ENCODE peak calls at places on chromosomes 16 and 17, in nine cellular contexts. One of them, this sample, is unnamed.
A peak's percentile ranks its signal among the peaks of the same experiment; 100 is the strongest.

GRCh38 chr16:53913082-53913870 is 209.3 kb downstream of the FTO start:
- DNase-seq in T-helper 2 cell: no peak
- DNase-seq in NCI-H1048: no peak
- DNase-seq in CD4-positive, alpha-beta memory T cell: peak; percentile 4
- DNase-seq in epithelial cell of proximal tubule: no peak
- DNase-seq in left cardiac atrium: peak; percentile 42
- DNase-seq in glutamatergic neuron: no peak
- DNase-seq in activated effector memory CD4-positive, alpha-beta T cell treated with anti-CD3 and anti-CD28 coated beads, Interleukin-2, amount 50 U/mL, for 16 hours: no peak
- DNase-seq in heart left ventricle: no peak
- DNase-seq in this sample: no peak

GRCh38 chr16:24208710-24209109 is 47.4 kb upstream of the CACNG3 start:
- DNase-seq in NCI-H1048: no peak
- DNase-seq in glutamatergic neuron: peak; percentile 69
- DNase-seq in epithelial cell of proximal tubule: no peak
- DNase-seq in T-helper 2 cell: no peak
- DNase-seq in CD4-positive, alpha-beta memory T cell: no peak
- DNase-seq in left cardiac atrium: peak; percentile 19
- DNase-seq in activated effector memory CD4-positive, alpha-beta T cell treated with anti-CD3 and anti-CD28 coated beads, Interleukin-2, amount 50 U/mL, for 16 hours: no peak
- DNase-seq in heart left ventricle: no peak
- DNase-seq in this sample: no peak

GRCh38 chr17:15133826-15134225 is 131.3 kb downstream of the PMP22 start:
- DNase-seq in NCI-H1048: no peak
- DNase-seq in epithelial cell of proximal tubule: no peak
- DNase-seq in T-helper 2 cell: no peak
- DNase-seq in heart left ventricle: no peak
- DNase-seq in glutamatergic neuron: no peak
- DNase-seq in CD4-positive, alpha-beta memory T cell: no peak
- DNase-seq in left cardiac atrium: no peak
- DNase-seq in activated effector memory CD4-positive, alpha-beta T cell treated with anti-CD3 and anti-CD28 coated beads, Interleukin-2, amount 50 U/mL, for 16 hours: no peak
- DNase-seq in this sample: no peak

GRCh38 chr17:41869426-41869825 is 4.2 kb upstream of the KLHL11 start:
- DNase-seq in epithelial cell of proximal tubule: no peak
- DNase-seq in left cardiac atrium: no peak
- DNase-seq in heart left ventricle: no peak
- DNase-seq in glutamatergic neuron: no peak
- DNase-seq in NCI-H1048: no peak
- DNase-seq in activated effector memory CD4-positive, alpha-beta T cell treated with anti-CD3 and anti-CD28 coated beads, Interleukin-2, amount 50 U/mL, for 16 hours: no peak
- DNase-seq in CD4-positive, alpha-beta memory T cell: no peak
- DNase-seq in T-helper 2 cell: no peak
- DNase-seq in this sample: no peak

GRCh38 chr16:57707331-57707730 is 12.7 kb downstream of the DRC7 start:
- DNase-seq in left cardiac atrium: no peak
- DNase-seq in CD4-positive, alpha-beta memory T cell: no peak
- DNase-seq in T-helper 2 cell: no peak
- DNase-seq in glutamatergic neuron: no peak
- DNase-seq in heart left ventricle: no peak
- DNase-seq in activated effector memory CD4-positive, alpha-beta T cell treated with anti-CD3 and anti-CD28 coated beads, Interleukin-2, amount 50 U/mL, for 16 hours: no peak
- DNase-seq in NCI-H1048: no peak
- DNase-seq in epithelial cell of proximal tubule: no peak
- DNase-seq in this sample: no peak

GRCh38 chr16:69276143-69277115 is 34.7 kb upstream of the VPS4A start:
- DNase-seq in activated effector memory CD4-positive, alpha-beta T cell treated with anti-CD3 and anti-CD28 coated beads, Interleukin-2, amount 50 U/mL, for 16 hours: no peak
- DNase-seq in T-helper 2 cell: no peak
- DNase-seq in CD4-positive, alpha-beta memory T cell: no peak
- DNase-seq in left cardiac atrium: peak; percentile 67
- DNase-seq in epithelial cell of proximal tubule: no peak
- DNase-seq in heart left ventricle: peak; percentile 69
- DNase-seq in glutamatergic neuron: no peak
- DNase-seq in NCI-H1048: no peak
- DNase-seq in this sample: no peak

GRCh38 chr16:27928542-27928941 is 135.0 kb downstream of the GSG1L start:
- DNase-seq in epithelial cell of proximal tubule: no peak
- DNase-seq in NCI-H1048: no peak
- DNase-seq in heart left ventricle: no peak
- DNase-seq in activated effector memory CD4-positive, alpha-beta T cell treated with anti-CD3 and anti-CD28 coated beads, Interleukin-2, amount 50 U/mL, for 16 hours: no peak
- DNase-seq in glutamatergic neuron: no peak
- DNase-seq in T-helper 2 cell: no peak
- DNase-seq in CD4-positive, alpha-beta memory T cell: no peak
- DNase-seq in left cardiac atrium: no peak
- DNase-seq in this sample: no peak

GRCh38 chr16:89490386-89491237 is at the start of gene ANKRD11:
- DNase-seq in activated effector memory CD4-positive, alpha-beta T cell treated with anti-CD3 and anti-CD28 coated beads, Interleukin-2, amount 50 U/mL, for 16 hours: peak; percentile 99
- DNase-seq in heart left ventricle: peak; percentile 100
- DNase-seq in glutamatergic neuron: peak; percentile 96
- DNase-seq in epithelial cell of proximal tubule: peak; percentile 95
- DNase-seq in CD4-positive, alpha-beta memory T cell: peak; percentile 100
- DNase-seq in left cardiac atrium: peak; percentile 99
- DNase-seq in NCI-H1048: peak; percentile 85
- DNase-seq in T-helper 2 cell: peak; percentile 99
- DNase-seq in this sample: peak; percentile 99

GRCh38 chr17:82213251-82214011 is 789 bp upstream of the CCDC57 start:
- DNase-seq in heart left ventricle: peak; percentile 43
- DNase-seq in T-helper 2 cell: peak; percentile 80
- DNase-seq in CD4-positive, alpha-beta memory T cell: peak; percentile 53
- DNase-seq in left cardiac atrium: no peak
- DNase-seq in glutamatergic neuron: peak; percentile 56
- DNase-seq in activated effector memory CD4-positive, alpha-beta T cell treated with anti-CD3 and anti-CD28 coated beads, Interleukin-2, amount 50 U/mL, for 16 hours: peak; percentile 93
- DNase-seq in epithelial cell of proximal tubule: peak; percentile 25
- DNase-seq in NCI-H1048: no peak
- DNase-seq in this sample: no peak

GRCh38 chr16:5604770-5605169 is 507.2 kb upstream of the EEF2KMT start:
- DNase-seq in epithelial cell of proximal tubule: no peak
- DNase-seq in NCI-H1048: no peak
- DNase-seq in activated effector memory CD4-positive, alpha-beta T cell treated with anti-CD3 and anti-CD28 coated beads, Interleukin-2, amount 50 U/mL, for 16 hours: no peak
- DNase-seq in T-helper 2 cell: no peak
- DNase-seq in CD4-positive, alpha-beta memory T cell: no peak
- DNase-seq in heart left ventricle: no peak
- DNase-seq in glutamatergic neuron: no peak
- DNase-seq in left cardiac atrium: no peak
- DNase-seq in this sample: no peak

GRCh38 chr16:86252596-86252995 is 257.7 kb upstream of the FOXF1 start:
- DNase-seq in left cardiac atrium: no peak
- DNase-seq in heart left ventricle: no peak
- DNase-seq in CD4-positive, alpha-beta memory T cell: no peak
- DNase-seq in NCI-H1048: no peak
- DNase-seq in T-helper 2 cell: no peak
- DNase-seq in activated effector memory CD4-positive, alpha-beta T cell treated with anti-CD3 and anti-CD28 coated beads, Interleukin-2, amount 50 U/mL, for 16 hours: no peak
- DNase-seq in epithelial cell of proximal tubule: no peak
- DNase-seq in glutamatergic neuron: peak; percentile 50
- DNase-seq in this sample: no peak

GRCh38 chr16:27441998-27442397 is 40.0 kb downstream of the IL21R start:
- DNase-seq in left cardiac atrium: no peak
- DNase-seq in epithelial cell of proximal tubule: no peak
- DNase-seq in glutamatergic neuron: no peak
- DNase-seq in activated effector memory CD4-positive, alpha-beta T cell treated with anti-CD3 and anti-CD28 coated beads, Interleukin-2, amount 50 U/mL, for 16 hours: no peak
- DNase-seq in T-helper 2 cell: no peak
- DNase-seq in NCI-H1048: no peak
- DNase-seq in heart left ventricle: no peak
- DNase-seq in CD4-positive, alpha-beta memory T cell: no peak
- DNase-seq in this sample: no peak

GRCh38 chr17:8119575-8120519 is 1.5 kb upstream of the ALOXE3 start:
- DNase-seq in NCI-H1048: peak; percentile 44
- DNase-seq in T-helper 2 cell: peak; percentile 88
- DNase-seq in epithelial cell of proximal tubule: peak; percentile 82
- DNase-seq in CD4-positive, alpha-beta memory T cell: peak; percentile 93
- DNase-seq in activated effector memory CD4-positive, alpha-beta T cell treated with anti-CD3 and anti-CD28 coated beads, Interleukin-2, amount 50 U/mL, for 16 hours: peak; percentile 92
- DNase-seq in glutamatergic neuron: peak; percentile 86
- DNase-seq in left cardiac atrium: peak; percentile 77
- DNase-seq in heart left ventricle: peak; percentile 80
- DNase-seq in this sample: peak; percentile 93

GRCh38 chr17:57256708-57257112 is 387 bp downstream of the MSI2 start:
- DNase-seq in T-helper 2 cell: no peak
- DNase-seq in heart left ventricle: no peak
- DNase-seq in NCI-H1048: no peak
- DNase-seq in CD4-positive, alpha-beta memory T cell: peak; percentile 43
- DNase-seq in glutamatergic neuron: no peak
- DNase-seq in left cardiac atrium: no peak
- DNase-seq in epithelial cell of proximal tubule: no peak
- DNase-seq in activated effector memory CD4-positive, alpha-beta T cell treated with anti-CD3 and anti-CD28 coated beads, Interleukin-2, amount 50 U/mL, for 16 hours: peak; percentile 79
- DNase-seq in this sample: peak; percentile 38

GRCh38 chr16:68948230-68948910 is 105.0 kb downstream of the TANGO6 start:
- DNase-seq in CD4-positive, alpha-beta memory T cell: no peak
- DNase-seq in glutamatergic neuron: no peak
- DNase-seq in epithelial cell of proximal tubule: peak; percentile 48
- DNase-seq in NCI-H1048: no peak
- DNase-seq in activated effector memory CD4-positive, alpha-beta T cell treated with anti-CD3 and anti-CD28 coated beads, Interleukin-2, amount 50 U/mL, for 16 hours: no peak
- DNase-seq in T-helper 2 cell: no peak
- DNase-seq in left cardiac atrium: no peak
- DNase-seq in heart left ventricle: no peak
- DNase-seq in this sample: no peak

GRCh38 chr17:39568710-39569109 is 39.0 kb downstream of the NEUROD2 start:
- DNase-seq in epithelial cell of proximal tubule: no peak
- DNase-seq in CD4-positive, alpha-beta memory T cell: no peak
- DNase-seq in left cardiac atrium: no peak
- DNase-seq in NCI-H1048: no peak
- DNase-seq in glutamatergic neuron: no peak
- DNase-seq in activated effector memory CD4-positive, alpha-beta T cell treated with anti-CD3 and anti-CD28 coated beads, Interleukin-2, amount 50 U/mL, for 16 hours: no peak
- DNase-seq in heart left ventricle: no peak
- DNase-seq in T-helper 2 cell: no peak
- DNase-seq in this sample: no peak

GRCh38 chr16:3383045-3383448 is 17.8 kb downstream of the ZSCAN32 start:
- DNase-seq in NCI-H1048: no peak
- DNase-seq in activated effector memory CD4-positive, alpha-beta T cell treated with anti-CD3 and anti-CD28 coated beads, Interleukin-2, amount 50 U/mL, for 16 hours: no peak
- DNase-seq in T-helper 2 cell: no peak
- DNase-seq in left cardiac atrium: no peak
- DNase-seq in heart left ventricle: no peak
- DNase-seq in glutamatergic neuron: no peak
- DNase-seq in epithelial cell of proximal tubule: no peak
- DNase-seq in CD4-positive, alpha-beta memory T cell: no peak
- DNase-seq in this sample: no peak

GRCh38 chr17:80888276-80889160 is 103.1 kb upstream of the CHMP6 start:
- DNase-seq in CD4-positive, alpha-beta memory T cell: no peak
- DNase-seq in T-helper 2 cell: no peak
- DNase-seq in activated effector memory CD4-positive, alpha-beta T cell treated with anti-CD3 and anti-CD28 coated beads, Interleukin-2, amount 50 U/mL, for 16 hours: peak; percentile 62
- DNase-seq in epithelial cell of proximal tubule: no peak
- DNase-seq in left cardiac atrium: no peak
- DNase-seq in NCI-H1048: no peak
- DNase-seq in glutamatergic neuron: no peak
- DNase-seq in heart left ventricle: no peak
- DNase-seq in this sample: no peak

GRCh38 chr16:88442811-88443576 is 10.1 kb upstream of the ZFPM1 start:
- DNase-seq in activated effector memory CD4-positive, alpha-beta T cell treated with anti-CD3 and anti-CD28 coated beads, Interleukin-2, amount 50 U/mL, for 16 hours: peak; percentile 94
- DNase-seq in heart left ventricle: peak; percentile 77
- DNase-seq in T-helper 2 cell: peak; percentile 67
- DNase-seq in glutamatergic neuron: peak; percentile 91
- DNase-seq in NCI-H1048: peak; percentile 1
- DNase-seq in left cardiac atrium: peak; percentile 79
- DNase-seq in CD4-positive, alpha-beta memory T cell: peak; percentile 74
- DNase-seq in epithelial cell of proximal tubule: no peak
- DNase-seq in this sample: peak; percentile 81

GRCh38 chr17:45149037-45149668 is 878 bp downstream of the HEXIM1 start:
- DNase-seq in activated effector memory CD4-positive, alpha-beta T cell treated with anti-CD3 and anti-CD28 coated beads, Interleukin-2, amount 50 U/mL, for 16 hours: peak; percentile 92
- DNase-seq in CD4-positive, alpha-beta memory T cell: peak; percentile 67
- DNase-seq in left cardiac atrium: peak; percentile 88
- DNase-seq in epithelial cell of proximal tubule: no peak
- DNase-seq in glutamatergic neuron: peak; percentile 88
- DNase-seq in NCI-H1048: no peak
- DNase-seq in heart left ventricle: peak; percentile 94
- DNase-seq in T-helper 2 cell: peak; percentile 65
- DNase-seq in this sample: peak; percentile 66

GRCh38 chr17:59872351-59872750 is 20.4 kb downstream of the TUBD1 start:
- DNase-seq in glutamatergic neuron: no peak
- DNase-seq in T-helper 2 cell: no peak
- DNase-seq in epithelial cell of proximal tubule: no peak
- DNase-seq in heart left ventricle: no peak
- DNase-seq in CD4-positive, alpha-beta memory T cell: no peak
- DNase-seq in NCI-H1048: no peak
- DNase-seq in left cardiac atrium: no peak
- DNase-seq in activated effector memory CD4-positive, alpha-beta T cell treated with anti-CD3 and anti-CD28 coated beads, Interleukin-2, amount 50 U/mL, for 16 hours: no peak
- DNase-seq in this sample: no peak

GRCh38 chr16:68064791-68065365 is 20.3 kb upstream of the NFATC3 start:
- DNase-seq in CD4-positive, alpha-beta memory T cell: peak; percentile 68
- DNase-seq in heart left ventricle: peak; percentile 75
- DNase-seq in epithelial cell of proximal tubule: no peak
- DNase-seq in activated effector memory CD4-positive, alpha-beta T cell treated with anti-CD3 and anti-CD28 coated beads, Interleukin-2, amount 50 U/mL, for 16 hours: peak; percentile 87
- DNase-seq in left cardiac atrium: peak; percentile 74
- DNase-seq in T-helper 2 cell: peak; percentile 50
- DNase-seq in NCI-H1048: no peak
- DNase-seq in glutamatergic neuron: peak; percentile 82
- DNase-seq in this sample: peak; percentile 56

GRCh38 chr17:45870342-45870974 is 23.9 kb upstream of the MAPT start:
- DNase-seq in glutamatergic neuron: no peak
- DNase-seq in epithelial cell of proximal tubule: no peak
- DNase-seq in CD4-positive, alpha-beta memory T cell: no peak
- DNase-seq in T-helper 2 cell: no peak
- DNase-seq in left cardiac atrium: no peak
- DNase-seq in activated effector memory CD4-positive, alpha-beta T cell treated with anti-CD3 and anti-CD28 coated beads, Interleukin-2, amount 50 U/mL, for 16 hours: no peak
- DNase-seq in NCI-H1048: no peak
- DNase-seq in heart left ventricle: no peak
- DNase-seq in this sample: no peak

GRCh38 chr16:87581867-87582220 is 20.5 kb upstream of the JPH3 start:
- DNase-seq in T-helper 2 cell: no peak
- DNase-seq in CD4-positive, alpha-beta memory T cell: no peak
- DNase-seq in activated effector memory CD4-positive, alpha-beta T cell treated with anti-CD3 and anti-CD28 coated beads, Interleukin-2, amount 50 U/mL, for 16 hours: no peak
- DNase-seq in NCI-H1048: no peak
- DNase-seq in epithelial cell of proximal tubule: peak; percentile 80
- DNase-seq in glutamatergic neuron: no peak
- DNase-seq in left cardiac atrium: peak; percentile 81
- DNase-seq in heart left ventricle: peak; percentile 87
- DNase-seq in this sample: no peak

GRCh38 chr17:75549246-75550138 is 24.0 kb downstream of the LLGL2 start:
- DNase-seq in left cardiac atrium: no peak
- DNase-seq in glutamatergic neuron: no peak
- DNase-seq in epithelial cell of proximal tubule: no peak
- DNase-seq in NCI-H1048: peak; percentile 48
- DNase-seq in heart left ventricle: no peak
- DNase-seq in activated effector memory CD4-positive, alpha-beta T cell treated with anti-CD3 and anti-CD28 coated beads, Interleukin-2, amount 50 U/mL, for 16 hours: no peak
- DNase-seq in CD4-positive, alpha-beta memory T cell: no peak
- DNase-seq in T-helper 2 cell: no peak
- DNase-seq in this sample: no peak

GRCh38 chr16:759110-759910 is 1.2 kb upstream of the MSLN start:
- DNase-seq in activated effector memory CD4-positive, alpha-beta T cell treated with anti-CD3 and anti-CD28 coated beads, Interleukin-2, amount 50 U/mL, for 16 hours: no peak
- DNase-seq in glutamatergic neuron: no peak
- DNase-seq in NCI-H1048: no peak
- DNase-seq in T-helper 2 cell: no peak
- DNase-seq in CD4-positive, alpha-beta memory T cell: no peak
- DNase-seq in epithelial cell of proximal tubule: no peak
- DNase-seq in heart left ventricle: no peak
- DNase-seq in left cardiac atrium: no peak
- DNase-seq in this sample: no peak

GRCh38 chr17:6473128-6473767 is 29.0 kb downstream of the PIMREG start:
- DNase-seq in T-helper 2 cell: peak; percentile 11
- DNase-seq in activated effector memory CD4-positive, alpha-beta T cell treated with anti-CD3 and anti-CD28 coated beads, Interleukin-2, amount 50 U/mL, for 16 hours: peak; percentile 84
- DNase-seq in glutamatergic neuron: peak; percentile 88
- DNase-seq in NCI-H1048: no peak
- DNase-seq in heart left ventricle: peak; percentile 75
- DNase-seq in CD4-positive, alpha-beta memory T cell: peak; percentile 49
- DNase-seq in epithelial cell of proximal tubule: no peak
- DNase-seq in left cardiac atrium: peak; percentile 77
- DNase-seq in this sample: peak; percentile 53

GRCh38 chr16:1290860-1291575 is 18.4 kb upstream of the UBE2I start:
- DNase-seq in heart left ventricle: no peak
- DNase-seq in T-helper 2 cell: no peak
- DNase-seq in left cardiac atrium: no peak
- DNase-seq in glutamatergic neuron: no peak
- DNase-seq in activated effector memory CD4-positive, alpha-beta T cell treated with anti-CD3 and anti-CD28 coated beads, Interleukin-2, amount 50 U/mL, for 16 hours: no peak
- DNase-seq in CD4-positive, alpha-beta memory T cell: no peak
- DNase-seq in NCI-H1048: no peak
- DNase-seq in epithelial cell of proximal tubule: no peak
- DNase-seq in this sample: no peak

GRCh38 chr16:11005611-11005975 is 61.2 kb downstream of the CLEC16A start:
- DNase-seq in glutamatergic neuron: no peak
- DNase-seq in T-helper 2 cell: no peak
- DNase-seq in epithelial cell of proximal tubule: no peak
- DNase-seq in heart left ventricle: no peak
- DNase-seq in left cardiac atrium: no peak
- DNase-seq in NCI-H1048: no peak
- DNase-seq in activated effector memory CD4-positive, alpha-beta T cell treated with anti-CD3 and anti-CD28 coated beads, Interleukin-2, amount 50 U/mL, for 16 hours: no peak
- DNase-seq in CD4-positive, alpha-beta memory T cell: no peak
- DNase-seq in this sample: no peak

GRCh38 chr16:2370725-2371124 is 30.2 kb upstream of the ABCA3 start:
- DNase-seq in left cardiac atrium: no peak
- DNase-seq in CD4-positive, alpha-beta memory T cell: no peak
- DNase-seq in activated effector memory CD4-positive, alpha-beta T cell treated with anti-CD3 and anti-CD28 coated beads, Interleukin-2, amount 50 U/mL, for 16 hours: no peak
- DNase-seq in NCI-H1048: no peak
- DNase-seq in T-helper 2 cell: no peak
- DNase-seq in glutamatergic neuron: no peak
- DNase-seq in epithelial cell of proximal tubule: no peak
- DNase-seq in heart left ventricle: no peak
- DNase-seq in this sample: no peak

GRCh38 chr16:58614860-58615259 is 14.8 kb downstream of the CNOT1 start:
- DNase-seq in T-helper 2 cell: no peak
- DNase-seq in activated effector memory CD4-positive, alpha-beta T cell treated with anti-CD3 and anti-CD28 coated beads, Interleukin-2, amount 50 U/mL, for 16 hours: no peak
- DNase-seq in NCI-H1048: no peak
- DNase-seq in epithelial cell of proximal tubule: no peak
- DNase-seq in heart left ventricle: no peak
- DNase-seq in CD4-positive, alpha-beta memory T cell: no peak
- DNase-seq in glutamatergic neuron: no peak
- DNase-seq in left cardiac atrium: no peak
- DNase-seq in this sample: no peak

This sample was measured in CD4-positive, CD25-positive, alpha-beta regulatory T cell.